ENCODE peak calls at places on chromosomes 1 and 21, in eight cellular contexts. F, C, Z, W, A, M, N and U are unnamed samples.

GRCh38 chr1:64505944-64506658 is 36.2 kb downstream of the CACHD1 start:
- DNase-seq in F (no peak), C (no peak), Z (no peak), W (no peak), A (no peak), M (no peak), N (peak; percentile 45), U (no peak)

GRCh38 chr1:109740615-109741373 is at the start of gene GSTM3:
- DNase-seq in F (no peak), C (no peak), Z (no peak), W (no peak), A (no peak), M (no peak), N (no peak), U (no peak)

GRCh38 chr1:160093069-160093395 is 5.4 kb downstream of the IGSF8 start:
- DNase-seq in F (no peak), C (no peak), Z (no peak), W (no peak), A (no peak), M (no peak), N (no peak), U (no peak)

GRCh38 chr1:34199927-34200326 is 23.2 kb downstream of the C1orf94 start:
- DNase-seq in F (no peak), C (no peak), Z (no peak), W (peak; percentile 53), A (no peak), M (no peak), N (no peak), U (no peak)

GRCh38 chr1:7915826-7916225 is 24.8 kb downstream of the TNFRSF9 start:
- DNase-seq in F (peak; percentile 67), C (no peak), Z (no peak), W (no peak), A (no peak), M (no peak), N (no peak), U (no peak)

GRCh38 chr21:22536511-22536910 is 1538.3 kb downstream of the NCAM2 start:
- DNase-seq in F (no peak), C (no peak), Z (no peak), W (peak; percentile 49), A (no peak), M (no peak), N (no peak), U (no peak)

GRCh38 chr1:156641761-156642264 is at the start of gene BCAN:
- DNase-seq in F (no peak), C (peak; percentile 84), Z (no peak), W (no peak), A (peak; percentile 89), M (peak; percentile 73), N (no peak), U (no peak)

GRCh38 chr1:81619156-81619555 is 181.6 kb upstream of the ADGRL2 start:
- DNase-seq in F (no peak), C (no peak), Z (no peak), W (no peak), A (no peak), M (no peak), N (no peak), U (no peak)

GRCh38 chr1:9289724-9290493 is 2.8 kb upstream of the SPSB1 start:
- DNase-seq in F (no peak), C (no peak), Z (peak; percentile 88), W (peak; percentile 54), A (no peak), M (no peak), N (peak; percentile 69), U (no peak)

GRCh38 chr1:88061106-88061829 is 622.8 kb upstream of the PKN2 start:
- DNase-seq in F (no peak), C (peak; percentile 60), Z (peak; percentile 59), W (peak; percentile 58), A (peak; percentile 86), M (peak; percentile 10), N (peak; percentile 24), U (no peak)

GRCh38 chr1:50970927-50971582 is 1.0 kb downstream of the CDKN2C start:
- DNase-seq in F (no peak), C (no peak), Z (peak; percentile 30), W (peak; percentile 35), A (no peak), M (no peak), N (peak; percentile 43), U (no peak)

GRCh38 chr1:203151362-203152157 is 24.0 kb downstream of the ADORA1 start:
- DNase-seq in F (no peak), C (no peak), Z (no peak), W (no peak), A (no peak), M (no peak), N (no peak), U (no peak)

GRCh38 chr1:46452931-46453325 is 36.7 kb upstream of the DMBX1 start:
- DNase-seq in F (no peak), C (no peak), Z (no peak), W (no peak), A (no peak), M (no peak), N (no peak), U (no peak)

GRCh38 chr1:27528701-27529637 is 39.0 kb upstream of the WASF2 start:
- DNase-seq in F (no peak), C (peak; percentile 70), Z (peak; percentile 46), W (peak; percentile 42), A (peak; percentile 52), M (no peak), N (peak; percentile 27), U (no peak)

GRCh38 chr1:157163273-157164127 is 25.3 kb upstream of the ETV3 start:
- DNase-seq in F (peak; percentile 39), C (peak; percentile 89), Z (peak; percentile 61), W (peak; percentile 62), A (peak; percentile 93), M (peak; percentile 73), N (peak; percentile 53), U (peak; percentile 76)

GRCh38 chr1:69710484-69710883 is 142.8 kb downstream of the LRRC7 start:
- DNase-seq in F (no peak), C (no peak), Z (peak; percentile 4), W (no peak), A (no peak), M (no peak), N (no peak), U (no peak)

GRCh38 chr1:159913451-159914192 is 11.7 kb downstream of the TAGLN2 start:
- DNase-seq in F (no peak), C (no peak), Z (no peak), W (no peak), A (peak; percentile 69), M (no peak), N (no peak), U (no peak)

GRCh38 chr1:192652159-192652558 is 16.2 kb downstream of the RGS13 start:
- DNase-seq in F (no peak), C (no peak), Z (no peak), W (no peak), A (no peak), M (no peak), N (no peak), U (no peak)

GRCh38 chr1:113686891-113687624 is 72.2 kb downstream of the PHTF1 start:
- DNase-seq in F (no peak), C (no peak), Z (no peak), W (no peak), A (no peak), M (no peak), N (no peak), U (no peak)

GRCh38 chr1:42887366-42887765 is 41.0 kb downstream of the ZNF691 start:
- DNase-seq in F (no peak), C (no peak), Z (no peak), W (no peak), A (no peak), M (no peak), N (no peak), U (no peak)